ENCODE peak calls at places on chromosomes 11 and 22, in nine cellular contexts. L, K, I, G, M, E, Q, O and V are unnamed samples.

GRCh38 chr11:17354070-17354924 is 2.7 kb downstream of the NCR3LG1 start:
- DNase-seq in I (peak; percentile 58), E (peak; percentile 27), Q (peak; percentile 60), G (peak; percentile 82), K (peak; percentile 46), L (no peak), O (peak; percentile 68), M (peak; percentile 75), V (no peak)

GRCh38 chr11:112620621-112621394 is 340.4 kb upstream of the NCAM1 start:
- DNase-seq in L (no peak), K (no peak), M (no peak), I (no peak), O (no peak), G (no peak), Q (no peak), E (no peak), V (no peak)

GRCh38 chr22:27438271-27438980 is 363.1 kb downstream of the MN1 start:
- DNase-seq in Q (no peak), L (peak; percentile 42), K (no peak), G (no peak), E (no peak), O (peak; percentile 38), I (no peak), M (no peak), V (no peak)

GRCh38 chr11:14435717-14436116 is 63.9 kb downstream of the COPB1 start:
- DNase-seq in L (no peak), K (no peak), O (no peak), Q (no peak), M (peak; percentile 14), G (no peak), I (no peak), E (no peak), V (no peak)

GRCh38 chr11:61694971-61695706 is 14.9 kb downstream of the DAGLA start:
- DNase-seq in K (no peak), Q (no peak), M (no peak), O (no peak), E (no peak), L (peak; percentile 24), I (no peak), G (no peak), V (no peak)

GRCh38 chr22:44451016-44451415 is 47.0 kb downstream of the RTL6 start:
- DNase-seq in I (no peak), Q (no peak), L (no peak), E (no peak), O (no peak), K (no peak), M (no peak), G (no peak), V (no peak)

GRCh38 chr22:23499845-23500500 is 80.1 kb downstream of the IGLL1 start:
- DNase-seq in L (no peak), M (no peak), O (no peak), I (no peak), G (no peak), E (no peak), Q (no peak), K (no peak), V (no peak)

GRCh38 chr22:29030618-29031235 is 30.9 kb downstream of the C22orf31 start:
- DNase-seq in K (no peak), O (peak; percentile 59), Q (no peak), M (no peak), I (no peak), E (no peak), G (peak; percentile 20), L (peak; percentile 67), V (no peak)

GRCh38 chr11:17700991-17701390 is 18.4 kb upstream of the MYOD1 start:
- DNase-seq in M (no peak), G (no peak), L (no peak), I (no peak), Q (no peak), O (no peak), K (no peak), E (no peak), V (no peak)

GRCh38 chr22:26550498-26551033 is 38.3 kb upstream of the TFIP11 start:
- DNase-seq in O (peak; percentile 95), K (no peak), E (no peak), G (no peak), M (no peak), L (peak; percentile 58), Q (no peak), I (peak; percentile 10), V (no peak)

GRCh38 chr11:1827095-1827797 is 7.5 kb upstream of the SYT8 start:
- DNase-seq in E (no peak), G (no peak), L (peak; percentile 56), O (peak; percentile 89), Q (peak; percentile 58), M (no peak), K (no peak), I (peak; percentile 42), V (peak; percentile 0)

GRCh38 chr22:19597399-19597735 is 73.2 kb upstream of the CLDN5 start:
- DNase-seq in O (no peak), G (peak; percentile 76), I (no peak), E (no peak), K (peak; percentile 85), Q (no peak), M (peak; percentile 77), L (no peak), V (no peak)

GRCh38 chr22:31651667-31652066 is 10.3 kb downstream of the PISD start:
- DNase-seq in K (no peak), I (no peak), G (no peak), M (no peak), Q (no peak), O (no peak), E (no peak), L (no peak), V (no peak)

GRCh38 chr11:75450826-75451783 is 18.1 kb upstream of the KLHL35 start:
- DNase-seq in M (peak; percentile 41), I (no peak), G (peak; percentile 44), K (no peak), Q (no peak), O (no peak), E (no peak), L (no peak), V (no peak)

GRCh38 chr22:41596776-41597634 is 7.4 kb upstream of the PMM1 start:
- DNase-seq in Q (peak; percentile 4), E (no peak), G (peak; percentile 60), M (peak; percentile 38), K (no peak), I (no peak), O (peak; percentile 47), L (peak; percentile 43), V (no peak)

GRCh38 chr11:119181677-119182412 is 3.4 kb upstream of the NHERF4 start:
- DNase-seq in I (no peak), E (no peak), O (no peak), Q (peak; percentile 92), K (no peak), L (no peak), M (no peak), G (no peak), V (no peak)

GRCh38 chr11:62879554-62879953 is 1.1 kb upstream of the SLC3A2 start:
- DNase-seq in K (no peak), E (no peak), G (no peak), I (no peak), L (peak; percentile 21), O (no peak), M (no peak), Q (no peak), V (no peak)

GRCh38 chr22:45430871-45431270 is 17.4 kb downstream of the RIBC2 start:
- DNase-seq in O (no peak), I (no peak), M (no peak), K (no peak), G (no peak), L (no peak), Q (no peak), E (no peak), V (no peak)

GRCh38 chr22:32676196-32676595 is 125.3 kb upstream of the TIMP3 start:
- DNase-seq in Q (no peak), L (no peak), E (no peak), I (no peak), G (no peak), K (no peak), O (no peak), M (no peak), V (no peak)